ENCODE peak calls at places on chromosomes 4 and X, in eight cellular contexts. A is tibial nerve, U is fibroblast of pulmonary artery, P is endothelial cell of umbilical vein, H is IMR-90, N is fibroblast of lung, F is cardiac fibroblast, I is ovary. R is an unnamed sample.

GRCh38 chrX:70635227-70635626 is 190.6 kb downstream of the DLG3 start:
- DNase-seq in A (no peak), I (no peak), U (no peak), N (no peak), P (no peak), F (no peak), H (no peak), R (no peak)

GRCh38 chrX:41164469-41164868 is 79.2 kb downstream of the USP9X start:
- DNase-seq in P (no peak), U (no peak), H (no peak), F (no peak), I (no peak), N (no peak), A (no peak), R (no peak)

GRCh38 chrX:103756736-103757135 is 19.9 kb upstream of the PLP1 start:
- DNase-seq in P (no peak), F (no peak), H (no peak), I (no peak), U (no peak), A (no peak), N (no peak), R (no peak)

GRCh38 chrX:155956649-155957048 is 40.8 kb upstream of the IL9R start:
- DNase-seq in H (no peak), U (no peak), F (peak; percentile 1), I (no peak), N (no peak), P (no peak), A (no peak), R (peak; percentile 3)

GRCh38 chr4:686371-687040 is 2.4 kb downstream of the SLC49A3 start:
- DNase-seq in P (no peak), F (no peak), U (no peak), A (no peak), H (no peak), I (no peak), N (no peak), R (no peak)

GRCh38 chrX:125507119-125507518 is 187.4 kb downstream of the TEX13C start:
- DNase-seq in P (no peak), U (peak; percentile 51), I (no peak), A (no peak), F (peak; percentile 17), N (peak; percentile 30), H (no peak), R (no peak)

GRCh38 chr4:38100474-38101255 is 140.5 kb downstream of the PTTG2 start:
- DNase-seq in P (no peak), U (no peak), A (no peak), F (no peak), I (no peak), H (no peak), N (no peak), R (no peak)

GRCh38 chrX:1006156-1006730 is 206.2 kb downstream of the CRLF2 start:
- DNase-seq in H (no peak), A (no peak), U (no peak), I (no peak), P (no peak), N (no peak), F (no peak), R (no peak)

GRCh38 chrX:153526801-153527599 is 9.6 kb downstream of the ATP2B3 start:
- DNase-seq in U (no peak), A (no peak), P (no peak), H (no peak), F (no peak), I (no peak), N (no peak), R (no peak)

GRCh38 chrX:130994671-130995070 is 63.5 kb upstream of the ARHGAP36 start:
- DNase-seq in A (peak; percentile 4), N (no peak), P (peak; percentile 5), H (peak; percentile 2), U (peak; percentile 12), I (no peak), F (peak; percentile 4), R (no peak)

GRCh38 chrX:109839694-109840358 is 106.8 kb upstream of the ACSL4 start:
- DNase-seq in N (peak; percentile 54), P (no peak), A (no peak), I (no peak), H (no peak), U (peak; percentile 74), F (peak; percentile 78), R (no peak)

GRCh38 chr4:119628281-119629141 is at the start of gene PDE5A:
- DNase-seq in P (peak; percentile 78), H (peak; percentile 80), A (peak; percentile 63), N (peak; percentile 80), U (peak; percentile 71), I (peak; percentile 82), F (peak; percentile 73), R (peak; percentile 74)

GRCh38 chr4:119626420-119626819 is 2.2 kb downstream of the PDE5A start:
- DNase-seq in P (no peak), I (no peak), N (no peak), U (no peak), A (peak; percentile 10), F (no peak), H (no peak), R (no peak)

GRCh38 chr4:119629142-119629471 is 503 bp upstream of the PDE5A start:
- DNase-seq in I (no peak), U (no peak), P (no peak), N (no peak), H (no peak), F (no peak), A (no peak), R (no peak)

GRCh38 chr4:119626943-119627266 is 1.7 kb downstream of the PDE5A start:
- DNase-seq in A (no peak), N (no peak), F (no peak), I (no peak), P (no peak), H (no peak), U (no peak), R (no peak)

GRCh38 chr4:119627267-119628190 is 1.1 kb downstream of the PDE5A start:
- DNase-seq in N (peak; percentile 80), I (peak; percentile 65), U (peak; percentile 35), A (peak; percentile 48), F (peak; percentile 40), P (peak; percentile 41), H (peak; percentile 86), R (peak; percentile 30)
- TF ChIP-seq CTCF in N (peak; percentile 23), I (peak; percentile 6), U (no peak), A (peak; percentile 74), F (no peak), P (peak; percentile 31), H (peak; percentile 60), R (no peak)

GRCh38 chrX:31545726-31546125 is 473.9 kb upstream of the FTHL17 start:
- DNase-seq in I (no peak), N (peak; percentile 76), H (no peak), P (peak; percentile 58), F (no peak), U (no peak), A (no peak), R (no peak)

GRCh38 chrX:31540313-31540712 is 468.5 kb upstream of the FTHL17 start:
- DNase-seq in U (no peak), F (no peak), I (no peak), A (no peak), N (no peak), P (peak; percentile 11), H (no peak), R (no peak)

GRCh38 chrX:31547416-31547815 is 475.6 kb upstream of the FTHL17 start:
- DNase-seq in N (peak; percentile 59), H (no peak), I (no peak), A (no peak), U (no peak), P (no peak), F (no peak), R (no peak)

GRCh38 chrX:31546130-31546529 is 474.3 kb upstream of the FTHL17 start:
- DNase-seq in H (peak; percentile 76), U (peak; percentile 72), A (no peak), N (peak; percentile 91), P (peak; percentile 60), F (peak; percentile 78), I (no peak), R (peak; percentile 62)

GRCh38 chrX:31543565-31544125 is 471.8 kb upstream of the FTHL17 start:
- DNase-seq in U (no peak), I (no peak), N (peak; percentile 58), H (no peak), P (no peak), A (no peak), F (no peak), R (no peak)
- H3K4me3 ChIP-seq in U (no peak overlapping the region), I (no peak overlapping the region), N (no peak overlapping the region), H (no peak overlapping the region), P (no peak overlapping the region), A (no peak overlapping the region), F (no peak overlapping the region), R (no peak overlapping the region)

GRCh38 chr4:32462944-32463343 is 1742.8 kb downstream of the PCDH7 start:
- DNase-seq in F (peak; percentile 57), I (no peak), H (peak; percentile 3), U (peak; percentile 55), N (peak; percentile 1), A (no peak), P (peak; percentile 5), R (peak; percentile 54)
- TF ChIP-seq CTCF in F (peak; percentile 54), I (no peak), H (peak; percentile 34), U (peak; percentile 70), N (no peak), A (peak; percentile 8), P (peak; percentile 27), R (peak; percentile 41)

GRCh38 chrX:48834383-48834709 is 1.1 kb downstream of the PCSK1N start:
- DNase-seq in N (no peak), H (no peak), A (no peak), F (no peak), I (no peak), P (no peak), U (no peak), R (no peak)
- H3K4me3 ChIP-seq in N (no peak overlapping the region), H (no peak overlapping the region), A (no peak overlapping the region), F (no peak overlapping the region), I (no peak overlapping the region), P (no peak overlapping the region), U (no peak overlapping the region), R (no peak overlapping the region)

R was measured in foreskin fibroblast.